ENCODE peak calls at places on chromosome 7, in seven cellular contexts. A, L, D, W, S, M and U are unnamed samples.

GRCh38 chr7:1323178-1324027 is 90.7 kb downstream of the UNCX start:
- DNase-seq in A (peak; percentile 49), M (no peak), S (no peak), L (no peak), D (no peak), W (no peak), U (no peak)

GRCh38 chr7:3107889-3108570 is 64.4 kb upstream of the CARD11 start:
- DNase-seq in W (no peak), S (no peak), A (no peak), L (no peak), M (no peak), D (no peak), U (no peak)

GRCh38 chr7:134546903-134547737 is 1.8 kb upstream of the AKR1B15 start:
- DNase-seq in M (peak; percentile 37), W (no peak), S (no peak), A (peak; percentile 60), D (peak; percentile 56), L (peak; percentile 50), U (peak; percentile 69)

GRCh38 chr7:2631924-2632716 is at the start of gene TTYH3:
- DNase-seq in D (no peak), A (peak; percentile 66), L (no peak), M (no peak), W (no peak), S (no peak), U (no peak)

GRCh38 chr7:136523581-136523980 is 344.9 kb upstream of the CHRM2 start:
- DNase-seq in W (no peak), D (no peak), S (no peak), L (no peak), M (no peak), A (no peak), U (no peak)

GRCh38 chr7:33109758-33110238 is 594 bp upstream of the RP9 start:
- DNase-seq in L (no peak), A (peak; percentile 53), D (no peak), S (no peak), W (no peak), M (no peak), U (no peak)

GRCh38 chr7:41107330-41107937 is 595.5 kb downstream of the INHBA start:
- DNase-seq in A (no peak), W (no peak), S (no peak), L (peak; percentile 24), M (no peak), D (peak; percentile 50), U (peak; percentile 54)

GRCh38 chr7:66308411-66308810 is 103.3 kb downstream of the TPST1 start:
- DNase-seq in M (no peak), A (no peak), S (no peak), W (no peak), D (no peak), L (no peak), U (no peak)

GRCh38 chr7:1856161-1856965 is 186.3 kb downstream of the ELFN1 start:
- DNase-seq in M (no peak), W (peak; percentile 92), D (no peak), A (peak; percentile 87), S (no peak), L (no peak), U (no peak)

GRCh38 chr7:27564881-27565482 is 97.7 kb downstream of the HIBADH start:
- DNase-seq in D (no peak), W (no peak), L (no peak), A (no peak), S (no peak), M (no peak), U (no peak)

GRCh38 chr7:142828101-142828500 is 26.8 kb upstream of the EPHB6 start:
- DNase-seq in D (no peak), L (no peak), A (no peak), M (no peak), S (no peak), W (no peak), U (no peak)

GRCh38 chr7:27631411-27631810 is 31.3 kb downstream of the HIBADH start:
- DNase-seq in M (no peak), D (no peak), W (no peak), L (no peak), A (no peak), S (no peak), U (no peak)

GRCh38 chr7:100044719-100045118 is 4.9 kb upstream of the ZSCAN21 start:
- DNase-seq in L (no peak), S (no peak), W (no peak), M (peak; percentile 11), D (no peak), A (peak; percentile 28), U (no peak)

GRCh38 chr7:85095357-85095756 is 91.5 kb downstream of the SEMA3D start:
- DNase-seq in D (no peak), M (no peak), L (no peak), S (no peak), W (no peak), A (no peak), U (no peak)
- H3K27ac ChIP-seq in D (no peak overlapping the region), M (no peak overlapping the region), L (no peak overlapping the region), S (no peak overlapping the region), W (no peak overlapping the region), A (no peak overlapping the region), U (no peak overlapping the region)

DNA sequence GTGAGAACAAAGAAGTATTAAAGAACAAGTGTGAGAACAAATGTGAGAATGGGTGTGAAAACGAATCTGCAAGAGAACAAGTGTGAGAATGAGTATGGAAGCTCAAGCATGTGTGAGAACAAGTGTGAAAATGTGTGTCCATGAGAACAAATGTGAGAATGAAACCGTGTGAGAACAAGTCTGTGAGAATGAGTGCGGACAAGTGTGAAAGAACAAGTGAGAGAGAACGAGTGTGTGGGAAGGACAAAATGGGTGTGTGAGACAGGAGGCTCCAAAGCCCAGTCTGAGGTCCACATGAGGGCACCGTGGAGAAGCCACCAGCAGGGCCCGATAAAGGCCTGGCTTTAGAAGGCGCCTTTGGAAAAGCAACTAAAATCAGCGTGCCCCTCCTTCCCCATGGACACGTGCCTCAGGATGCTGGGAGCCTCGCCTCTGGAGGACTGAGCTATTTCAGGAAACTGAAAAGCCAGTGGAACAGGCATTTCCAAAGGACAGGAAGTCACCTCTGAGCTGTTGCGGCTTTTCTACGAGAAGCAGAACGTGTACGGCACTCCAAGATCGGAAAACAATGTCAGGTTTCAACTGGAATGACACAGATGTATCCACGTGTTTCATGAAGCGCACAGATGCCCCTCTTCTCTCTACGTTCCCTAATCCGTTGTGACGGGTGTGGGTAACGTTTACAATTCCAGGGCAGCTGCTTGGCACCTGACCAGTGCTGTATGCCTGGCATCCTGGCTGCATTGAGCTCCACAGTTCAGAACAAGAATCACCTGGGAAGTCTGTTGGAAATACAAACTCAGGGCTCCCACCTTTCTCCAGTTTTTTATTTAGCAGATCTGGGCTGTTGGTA is 46.4 kb downstream of the ESYT2 start:
- DNase-seq in A (no peak), W (peak; percentile 30), M (no peak), S (no peak), L (peak; percentile 15), D (no peak), U (peak; percentile 5)
- TF ChIP-seq SIN3A in A (no peak), W (no peak), M (no peak), S (no peak), L (no peak), D (no peak), U (no peak)

GRCh38 chr7:82164813-82165212 is 278.8 kb downstream of the CACNA2D1 start:
- DNase-seq in W (no peak), L (no peak), M (no peak), D (no peak), S (no peak), A (peak; percentile 21), U (no peak)
- H3K27ac ChIP-seq in W (no peak overlapping the region), L (no peak overlapping the region), M (no peak overlapping the region), D (no peak overlapping the region), S (no peak overlapping the region), A (no peak overlapping the region), U (no peak overlapping the region)

GRCh38 chr7:73611017-73611555 is 13.2 kb downstream of the MLXIPL start:
- DNase-seq in A (no peak), S (no peak), L (no peak), W (no peak), D (no peak), M (no peak), U (no peak)
- TF ChIP-seq SIN3A in A (no peak), S (no peak), L (no peak), W (no peak), D (no peak), M (no peak), U (no peak)

GRCh38 chr7:103540338-103540737 is 94.3 kb upstream of the SLC26A5 start:
- DNase-seq in A (no peak), D (no peak), W (no peak), S (no peak), M (no peak), L (no peak), U (no peak)
- H3K27ac ChIP-seq in A (no peak overlapping the region), D (no peak overlapping the region), W (no peak overlapping the region), S (no peak overlapping the region), M (no peak overlapping the region), L (no peak overlapping the region), U (no peak overlapping the region)

DNA sequence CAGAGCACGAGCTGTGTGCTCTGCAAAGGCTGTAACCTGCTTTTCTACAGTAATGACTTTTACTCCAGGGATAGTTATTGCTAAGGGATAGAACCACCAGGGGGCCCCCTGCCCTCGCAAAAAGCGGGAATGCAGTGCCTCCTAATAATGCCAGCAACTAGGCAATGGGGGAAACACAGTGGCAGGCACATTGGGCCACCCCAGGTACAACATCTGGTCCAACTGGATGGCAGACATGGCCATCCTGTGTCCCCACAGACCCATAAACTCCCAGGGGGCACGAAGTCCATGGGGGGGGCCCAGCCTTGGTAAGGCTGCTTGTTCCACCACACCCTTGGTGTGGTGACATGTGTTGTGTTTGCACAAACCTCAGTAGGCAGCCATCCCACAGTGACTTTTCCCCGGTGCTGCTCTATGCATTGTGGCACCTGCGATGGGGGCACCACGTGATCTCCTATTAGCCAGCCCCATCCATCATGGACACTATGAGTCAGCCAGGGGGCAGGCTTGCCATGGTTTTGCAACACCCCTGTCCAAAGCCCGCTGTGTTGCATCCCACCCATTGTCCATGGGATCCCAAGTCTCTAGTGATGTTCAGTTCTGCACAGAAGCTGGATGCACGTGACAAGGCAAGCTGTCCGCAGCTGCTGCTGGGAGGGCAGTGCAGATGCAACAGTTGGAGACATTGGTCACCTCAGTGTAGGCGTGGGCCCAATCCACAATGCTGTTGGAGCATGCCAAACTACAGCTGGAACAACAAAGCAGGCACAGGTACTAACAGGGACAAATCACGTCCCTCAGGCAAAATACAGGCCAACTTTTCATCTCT is 84.0 kb downstream of the ANLN start:
- DNase-seq in D (peak; percentile 31), S (no peak), W (peak; percentile 62), L (peak; percentile 43), A (peak; percentile 57), M (no peak), U (no peak)
- TF ChIP-seq SIN3A in D (no peak), S (no peak), W (no peak), L (no peak), A (no peak), M (no peak), U (no peak)